ENCODE peak calls at places on chromosome 3, in seven cellular contexts. F, P, T, W, D, G and O are unnamed samples. For H3K27me3, the result is how much of the 10 kb centered on the place peaks cover.

GRCh38 chr3:32813180-32813579 is 4.6 kb upstream of the TRIM71 start:
- DNase-seq in P (no peak), D (no peak), F (no peak), G (no peak), W (no peak), T (no peak), O (no peak)

GRCh38 chr3:105835606-105836005 is 33.2 kb downstream of the CBLB start:
- DNase-seq in T (no peak), F (no peak), P (no peak), W (no peak), G (no peak), D (no peak), O (no peak)

GRCh38 chr3:64900916-64901903 is 213.4 kb upstream of the ADAMTS9 start:
- DNase-seq in F (no peak), W (no peak), G (no peak), P (peak), D (no peak), T (no peak), O (no peak)

GRCh38 chr3:130933801-130934345 is 40.0 kb downstream of the ATP2C1 start:
- DNase-seq in W (no peak), F (no peak), T (no peak), P (no peak), G (no peak), D (no peak), O (no peak)

GRCh38 chr3:21901504-21901903 is 150.5 kb upstream of the ZNF385D start:
- DNase-seq in F (no peak), T (no peak), D (no peak), W (no peak), P (no peak), G (no peak), O (no peak)

GRCh38 chr3:97197830-97198229 is 383.4 kb downstream of the EPHA6 start:
- DNase-seq in P (no peak), G (no peak), T (no peak), D (no peak), F (no peak), W (no peak), O (no peak)

GRCh38 chr3:195735036-195735695 is 14.4 kb downstream of the MUC20 start:
- DNase-seq in F (no peak), D (no peak), W (no peak), T (no peak), P (no peak), G (no peak), O (no peak)

GRCh38 chr3:182947892-182948291 is 32.4 kb downstream of the DCUN1D1 start:
- DNase-seq in W (no peak), F (no peak), D (no peak), T (no peak), G (no peak), P (peak), O (no peak)

GRCh38 chr3:122188758-122189157 is 5.3 kb downstream of the CASR start:
- DNase-seq in G (no peak), F (no peak), T (no peak), W (no peak), D (no peak), P (no peak), O (no peak)
- H3K27me3 ChIP-seq in G (under half), F (under half), T (half or more), W (under half), D (under half), P (under half), O (under half)

GRCh38 chr3:100104817-100105413 is 9.4 kb downstream of the FILIP1L start:
- DNase-seq in D (no peak), T (no peak), F (no peak), P (no peak), G (no peak), W (no peak), O (no peak)
- H3K27ac ChIP-seq in D (peak), T (peak), F (no peak), P (no peak), G (no peak), W (no peak), O (no peak)

GRCh38 chr3:44877333-44877732 is 2.9 kb downstream of the TGM4 start:
- DNase-seq in G (no peak), P (no peak), T (no peak), D (no peak), W (no peak), F (no peak), O (no peak)
- TF ChIP-seq CTCF in G (no peak), P (no peak), T (no peak), D (no peak), W (no peak), F (no peak), O (no peak)

GRCh38 chr3:184562875-184563568 is 1.4 kb downstream of the EPHB3 start:
- DNase-seq in P (no peak), W (no peak), T (no peak), F (no peak), D (no peak), G (no peak), O (no peak)
- H3K27me3 ChIP-seq in P (half or more), W (under half), T (under half), F (under half), D (under half), G (under half), O (under half)

GRCh38 chr3:4930501-4930900 is 48.7 kb upstream of the BHLHE40 start:
- DNase-seq in F (no peak), G (no peak), T (no peak), D (no peak), P (no peak), W (no peak), O (no peak)
- H3K27ac ChIP-seq in F (no peak), G (no peak), T (no peak), D (no peak), P (no peak), W (no peak), O (no peak)

GRCh38 chr3:8324727-8325126 is 176.9 kb upstream of the LMCD1 start:
- DNase-seq in T (peak), W (peak), G (no peak), P (peak), F (no peak), D (peak), O (peak)
- TF ChIP-seq CTCF in T (peak), W (peak), G (peak), P (peak), F (no peak), D (no peak), O (peak)

DNA sequence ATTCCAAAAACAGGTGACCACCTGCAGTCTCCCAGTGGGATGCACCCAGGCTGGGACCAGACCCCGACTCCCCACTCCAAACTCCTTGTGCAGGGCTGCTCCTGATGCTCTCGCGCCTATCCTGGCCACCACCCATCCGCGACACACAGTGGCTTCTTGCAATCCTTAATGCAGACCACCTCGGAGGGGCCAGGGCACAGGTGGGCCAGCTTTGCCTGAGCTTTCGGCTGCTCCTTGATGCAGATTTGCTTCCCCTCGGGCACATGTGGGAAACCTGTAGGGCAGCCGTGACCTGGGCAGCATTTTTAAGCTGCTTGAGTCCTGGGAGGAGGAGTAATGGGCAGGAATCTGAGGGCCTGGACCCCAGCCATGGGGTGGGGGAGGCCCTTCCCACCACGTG is 18.9 kb downstream of the SLC6A11 start:
- DNase-seq in P (no peak), D (no peak), G (no peak), W (no peak), T (no peak), F (no peak), O (no peak)
- H3K27me3 ChIP-seq in P (under half), D (under half), G (under half), W (under half), T (half or more), F (under half), O (under half)

DNA sequence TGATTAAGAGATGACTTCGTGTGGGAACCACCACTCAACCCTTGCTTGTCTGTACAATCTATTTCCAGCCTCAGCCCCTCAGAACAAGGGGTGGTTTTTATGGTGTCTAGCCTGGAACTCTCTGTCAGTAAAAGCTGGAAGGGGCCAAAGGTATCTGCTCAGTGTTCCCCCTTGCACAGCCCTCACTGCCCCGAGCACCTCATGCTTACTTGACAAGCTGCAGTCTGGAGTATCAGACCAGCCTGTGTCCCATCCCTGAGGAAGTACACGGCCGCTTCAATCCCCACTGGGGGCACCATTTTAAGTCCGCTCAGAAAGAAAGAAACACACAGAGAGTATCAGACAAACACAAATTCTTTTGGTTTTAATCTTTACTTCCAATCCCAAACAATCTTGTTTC is 32.4 kb downstream of the UMPS start:
- DNase-seq in T (no peak), G (no peak), P (no peak), D (no peak), W (no peak), F (no peak), O (no peak)
- H3K27ac ChIP-seq in T (peak), G (no peak), P (peak), D (no peak), W (no peak), F (no peak), O (no peak)